ENCODE peak calls at places on chromosomes 12 and 14, in seven cellular contexts. I is neuronal stem cell, K is H1, R is mesenchymal stem cell, X is IMR-90, L is H9, O is trophoblast cell. M is an unnamed sample.

GRCh38 chr14:32078030-32078793 is 1.1 kb downstream of the ARHGAP5 start:
- DNase-seq in K (no peak), L (no peak), X (peak; percentile 24), R (peak; percentile 63), O (no peak), I (no peak), M (no peak)

GRCh38 chr12:66024966-66025365 is 105.6 kb downstream of the LLPH start:
- DNase-seq in K (no peak), X (no peak), R (no peak), L (no peak), I (no peak), O (no peak), M (no peak)

GRCh38 chr14:34628681-34629135 is 1.2 kb downstream of the SNX6 start:
- DNase-seq in X (peak; percentile 18), O (no peak), K (no peak), R (peak; percentile 33), L (no peak), I (no peak), M (no peak)

GRCh38 chr12:3313655-3314305 is 177.2 kb upstream of the PRMT8 start:
- DNase-seq in O (no peak), I (peak; percentile 23), L (peak; percentile 73), R (peak; percentile 28), X (peak; percentile 20), K (no peak), M (peak; percentile 61)

GRCh38 chr12:57611116-57611809 is at the start of gene ARHGEF25:
- DNase-seq in R (peak; percentile 57), K (peak; percentile 83), X (peak; percentile 53), O (peak; percentile 10), I (peak; percentile 70), L (peak; percentile 81), M (peak; percentile 60)

GRCh38 chr14:87508333-87508732 is 484.6 kb downstream of the GALC start:
- DNase-seq in R (no peak), L (no peak), K (no peak), I (no peak), O (no peak), X (no peak), M (no peak)

GRCh38 chr12:65592416-65592815 is 231.9 kb upstream of the HMGA2 start:
- DNase-seq in K (no peak), L (no peak), I (no peak), X (no peak), R (no peak), O (no peak), M (no peak)

GRCh38 chr14:76810953-76811400 is 1.7 kb downstream of the ANGEL1 start:
- DNase-seq in K (no peak), X (peak; percentile 34), I (no peak), L (no peak), O (peak; percentile 59), R (peak; percentile 71), M (peak; percentile 68)

GRCh38 chr12:120468846-120469449 is 600 bp downstream of the SRSF9 start:
- DNase-seq in O (no peak), K (no peak), I (peak; percentile 40), R (peak; percentile 29), X (peak; percentile 10), L (no peak), M (no peak)

GRCh38 chr12:110079477-110080400 is 31.4 kb upstream of the C12orf76 start:
- DNase-seq in K (no peak), L (no peak), I (no peak), O (peak; percentile 42), X (peak; percentile 39), R (peak; percentile 93), M (no peak)

GRCh38 chr12:120783197-120783596 is 57.6 kb downstream of the ACADS start:
- DNase-seq in L (no peak), O (peak; percentile 76), K (no peak), I (no peak), X (peak; percentile 87), R (peak; percentile 66), M (no peak)

GRCh38 chr12:127070512-127071157 is 1196.3 kb upstream of the TMEM132C start:
- DNase-seq in I (no peak), K (no peak), X (no peak), L (no peak), R (no peak), O (peak; percentile 17), M (no peak)

GRCh38 chr12:15477761-15478160 is 155.5 kb downstream of the PTPRO start:
- DNase-seq in K (no peak), O (no peak), L (no peak), X (no peak), I (no peak), R (no peak), M (no peak)

GRCh38 chr12:26285401-26285800 is 90.0 kb downstream of the SSPN start:
- DNase-seq in X (no peak), O (no peak), L (no peak), R (no peak), I (no peak), K (no peak), M (no peak)

GRCh38 chr12:13179159-13180074 is 17.1 kb upstream of the EMP1 start:
- DNase-seq in K (peak; percentile 80), R (peak; percentile 41), L (peak; percentile 80), I (no peak), O (peak; percentile 29), X (peak; percentile 37), M (peak; percentile 60)

GRCh38 chr14:89746654-89747053 is 207.9 kb downstream of the EFCAB11 start:
- DNase-seq in I (no peak), R (no peak), K (no peak), X (no peak), L (no peak), O (no peak), M (peak; percentile 55)

GRCh38 chr12:65741662-65742480 is 82.4 kb upstream of the HMGA2 start:
- DNase-seq in R (peak; percentile 70), X (peak; percentile 51), K (peak; percentile 84), O (peak; percentile 24), I (peak; percentile 79), L (peak; percentile 87), M (peak; percentile 89)

GRCh38 chr14:103941462-103941861 is 867 bp downstream of the RD3L start:
- DNase-seq in K (no peak), I (no peak), O (no peak), L (no peak), R (no peak), X (no peak), M (no peak)

GRCh38 chr14:103948442-103948841 is 6.1 kb upstream of the RD3L start:
- DNase-seq in O (no peak), R (no peak), I (no peak), L (no peak), X (no peak), K (no peak), M (no peak)

GRCh38 chr14:103946975-103947374 is 4.6 kb upstream of the RD3L start:
- DNase-seq in K (no peak), L (no peak), O (no peak), R (no peak), I (no peak), X (no peak), M (no peak)

GRCh38 chr14:103941973-103942736 is at the start of gene RD3L:
- DNase-seq in I (no peak), K (no peak), X (no peak), R (no peak), O (no peak), L (no peak), M (no peak)

GRCh38 chr14:103943673-103944072 is 1.3 kb upstream of the RD3L start:
- DNase-seq in I (no peak), O (no peak), K (no peak), X (peak; percentile 66), L (no peak), R (peak; percentile 59), M (no peak)
- H3K4ac ChIP-seq in I (no peak overlapping the region), O (no peak overlapping the region), K (no peak overlapping the region), X (no peak overlapping the region), L (no peak overlapping the region), R (no peak overlapping the region), M (no peak overlapping the region)

DNA sequence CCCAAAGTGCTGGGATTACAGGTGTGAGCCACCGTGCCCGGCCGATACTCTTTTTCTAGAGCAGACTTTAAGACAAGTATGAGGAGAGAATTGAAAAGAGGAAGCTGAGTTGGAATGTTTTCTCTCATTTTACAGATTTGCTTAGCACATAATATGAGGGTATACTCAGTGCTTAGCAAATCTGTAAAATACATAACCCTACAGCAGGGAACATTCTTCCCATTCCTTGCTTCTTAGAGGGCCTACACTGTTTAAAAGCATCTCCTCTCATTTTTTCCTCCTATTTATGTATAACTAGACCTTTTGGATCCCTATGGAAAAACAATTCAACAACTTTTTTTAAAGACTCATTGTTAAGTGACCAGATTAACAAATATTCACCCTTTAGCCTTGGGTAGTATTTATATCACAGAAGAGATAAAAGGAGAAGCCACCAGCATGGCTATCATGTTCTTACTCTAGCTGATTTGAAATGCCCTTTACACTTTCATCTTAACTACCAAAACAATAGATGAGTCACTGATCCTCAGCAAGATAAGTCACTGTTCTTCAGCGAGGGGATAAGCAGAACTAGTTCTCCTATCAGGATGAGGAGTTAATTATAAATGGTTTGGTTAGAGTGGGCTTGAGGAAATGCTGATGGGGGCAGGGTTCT is 23.7 kb upstream of the ANO6 start:
- DNase-seq in X (peak; percentile 73), K (no peak), R (peak; percentile 58), L (no peak), O (peak; percentile 89), I (no peak), M (peak; percentile 98)
- H3K4me2 ChIP-seq in X (peak overlapping the region; percentile 46), K (no peak overlapping the region), R (no peak overlapping the region), L (no peak overlapping the region), O (no peak overlapping the region), I (no peak overlapping the region), M (no peak overlapping the region)

GRCh38 chr14:22472935-22473854 is 115.8 kb downstream of the DAD1 start:
- DNase-seq in O (peak; percentile 60), X (peak; percentile 25), L (peak; percentile 57), R (peak; percentile 56), K (peak; percentile 66), I (peak; percentile 30), M (peak; percentile 73)
- H3K9ac ChIP-seq in O (no peak overlapping the region), X (no peak overlapping the region), L (no peak overlapping the region), R (no peak overlapping the region), K (no peak overlapping the region), I (no peak overlapping the region), M (no peak overlapping the region)

GRCh38 chr14:72916174-72916573 is 10.1 kb upstream of the DCAF4 start:
- DNase-seq in X (peak; percentile 20), R (no peak), I (no peak), K (no peak), O (no peak), L (no peak), M (no peak)

GRCh38 chr14:72920008-72920407 is 6.3 kb upstream of the DCAF4 start:
- DNase-seq in O (no peak), R (no peak), X (no peak), L (no peak), I (no peak), K (no peak), M (peak; percentile 19)

GRCh38 chr14:72913809-72914208 is 12.5 kb upstream of the DCAF4 start:
- DNase-seq in R (no peak), I (no peak), O (no peak), L (no peak), X (no peak), K (no peak), M (no peak)

GRCh38 chr14:72921396-72921795 is 4.9 kb upstream of the DCAF4 start:
- DNase-seq in L (no peak), I (no peak), O (no peak), K (no peak), X (peak; percentile 35), R (no peak), M (no peak)

DNA sequence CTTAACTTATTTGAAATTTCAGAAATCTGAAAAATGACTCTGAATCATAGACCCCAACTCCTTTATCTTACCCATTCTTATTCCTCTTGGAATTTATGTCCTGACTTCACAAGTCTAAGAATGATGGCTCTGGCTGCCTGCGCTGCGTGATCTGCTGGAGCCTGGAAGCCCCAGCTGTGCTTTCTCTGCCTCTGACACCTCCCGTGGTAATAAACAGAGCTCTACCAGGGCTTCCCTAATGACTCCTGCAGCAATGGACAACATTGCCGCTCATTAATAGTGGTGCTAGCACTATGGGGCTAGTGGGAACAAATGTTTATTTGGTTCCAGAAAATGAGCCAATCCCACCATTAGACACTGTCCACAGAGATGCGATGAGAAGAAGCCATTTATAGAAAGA is 8.8 kb upstream of the DCAF4 start:
- DNase-seq in R (peak; percentile 45), K (no peak), O (no peak), X (no peak), L (no peak), I (no peak), M (no peak)
- H3K4ac ChIP-seq in R (no peak overlapping the region), K (no peak overlapping the region), O (no peak overlapping the region), X (no peak overlapping the region), L (no peak overlapping the region), I (no peak overlapping the region), M (no peak overlapping the region)

M was measured in mesendoderm.